ENCODE peak calls at places on chromosomes 13 and 19, in five cellular contexts. One of them, this sample, is unnamed.

GRCh38 chr13:99015606-99016520 is 38.0 kb upstream of the DOCK9 start:
- ATAC-seq in GM12878: no peak
- ATAC-seq in HepG2: no peak
- ATAC-seq in K562: no peak
- ATAC-seq in upper lobe of left lung: no peak
- ATAC-seq in this sample: no peak

GRCh38 chr19:54470276-54470887 is 2.7 kb downstream of the CDC42EP5 start:
- ATAC-seq in GM12878: no peak
- ATAC-seq in HepG2: no peak
- ATAC-seq in K562: no peak
- ATAC-seq in upper lobe of left lung: no peak
- ATAC-seq in this sample: no peak

GRCh38 chr19:12752056-12752781 is 628 bp downstream of the BEST2 start:
- ATAC-seq in GM12878: no peak
- ATAC-seq in HepG2: no peak
- ATAC-seq in K562: no peak
- ATAC-seq in upper lobe of left lung: no peak
- ATAC-seq in this sample: no peak

GRCh38 chr19:31378404-31378803 is 29.2 kb upstream of the TSHZ3 start:
- ATAC-seq in GM12878: no peak
- ATAC-seq in HepG2: no peak
- ATAC-seq in K562: no peak
- ATAC-seq in upper lobe of left lung: peak
- ATAC-seq in this sample: peak

GRCh38 chr19:20038358-20039202 is 725 bp downstream of the ZNF682 start:
- ATAC-seq in GM12878: no peak
- ATAC-seq in HepG2: peak
- ATAC-seq in K562: no peak
- ATAC-seq in upper lobe of left lung: peak
- ATAC-seq in this sample: no peak

GRCh38 chr13:99383511-99383921 is 76.3 kb upstream of the GPR183 start:
- ATAC-seq in GM12878: no peak
- ATAC-seq in HepG2: no peak
- ATAC-seq in K562: no peak
- ATAC-seq in upper lobe of left lung: no peak
- ATAC-seq in this sample: no peak

GRCh38 chr13:29702912-29703351 is 107.4 kb upstream of the SLC7A1 start:
- ATAC-seq in GM12878: no peak
- ATAC-seq in HepG2: peak
- ATAC-seq in K562: no peak
- ATAC-seq in upper lobe of left lung: peak
- ATAC-seq in this sample: peak

GRCh38 chr13:79194727-79195126 is 211.3 kb downstream of the RBM26 start:
- ATAC-seq in GM12878: peak
- ATAC-seq in HepG2: no peak
- ATAC-seq in K562: no peak
- ATAC-seq in upper lobe of left lung: no peak
- ATAC-seq in this sample: no peak

GRCh38 chr19:48933382-48933932 is at the start of gene DHDH:
- ATAC-seq in GM12878: peak
- ATAC-seq in HepG2: peak
- ATAC-seq in K562: peak
- ATAC-seq in upper lobe of left lung: peak
- ATAC-seq in this sample: peak

GRCh38 chr19:18274303-18274775 is at the start of gene IQCN:
- ATAC-seq in GM12878: no peak
- ATAC-seq in HepG2: peak
- ATAC-seq in K562: peak
- ATAC-seq in upper lobe of left lung: peak
- ATAC-seq in this sample: peak

GRCh38 chr19:42436006-42436405 is 6.7 kb downstream of the CXCL17 start:
- ATAC-seq in GM12878: no peak
- ATAC-seq in HepG2: no peak
- ATAC-seq in K562: no peak
- ATAC-seq in upper lobe of left lung: no peak
- ATAC-seq in this sample: no peak

GRCh38 chr19:42431486-42431885 is 4.3 kb upstream of the LIPE start:
- ATAC-seq in GM12878: no peak
- ATAC-seq in HepG2: no peak
- ATAC-seq in K562: no peak
- ATAC-seq in upper lobe of left lung: no peak
- ATAC-seq in this sample: no peak

GRCh38 chr19:42435316-42435715 is 7.4 kb downstream of the CXCL17 start:
- ATAC-seq in GM12878: no peak
- ATAC-seq in HepG2: no peak
- ATAC-seq in K562: no peak
- ATAC-seq in upper lobe of left lung: no peak
- ATAC-seq in this sample: no peak

GRCh38 chr19:42428676-42429075 is 1.5 kb upstream of the LIPE start:
- ATAC-seq in GM12878: no peak
- ATAC-seq in HepG2: no peak
- ATAC-seq in K562: no peak
- ATAC-seq in upper lobe of left lung: no peak
- ATAC-seq in this sample: no peak

DNA sequence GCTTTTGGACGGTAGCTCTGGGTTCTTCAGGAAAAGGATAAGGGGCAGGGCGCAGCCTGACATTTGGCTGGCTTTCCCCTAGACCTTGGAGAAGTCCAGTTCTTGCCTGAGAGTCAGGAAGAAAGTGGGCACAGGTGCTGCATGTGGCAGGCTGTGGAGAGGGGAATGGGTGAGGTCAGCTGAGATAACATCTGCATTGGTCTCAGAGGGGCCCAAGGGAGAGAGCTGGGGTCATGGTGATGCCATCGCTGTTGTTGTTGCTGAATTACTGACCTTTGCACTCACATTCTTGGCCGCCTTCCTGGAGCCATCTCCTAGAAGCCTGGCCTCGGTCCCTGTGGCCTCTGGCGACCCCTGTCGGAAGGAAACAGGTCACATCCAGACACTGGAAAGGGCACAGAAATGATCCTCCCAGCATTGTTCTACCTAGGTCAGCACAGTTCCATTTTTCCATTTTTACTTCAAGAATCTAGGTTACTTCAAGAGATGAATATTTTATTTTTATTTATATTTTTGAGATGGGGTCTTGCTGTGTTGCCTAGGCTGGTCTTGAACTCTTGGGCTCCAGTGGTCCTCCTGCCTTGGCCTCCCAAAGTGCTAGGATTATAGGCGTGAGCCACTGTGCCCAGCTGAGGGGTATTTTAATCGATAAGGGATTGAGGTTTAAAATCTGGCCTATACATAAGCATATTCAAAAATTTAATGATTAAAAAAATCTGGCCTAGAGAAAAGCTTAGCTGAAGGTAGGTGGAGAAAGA is 6.5 kb upstream of the LIPE start:
- ATAC-seq in GM12878: peak
- ATAC-seq in HepG2: peak
- ATAC-seq in K562: peak
- ATAC-seq in upper lobe of left lung: peak
- ATAC-seq in this sample: peak
- TF ChIP-seq POLR2AphosphoS5 in GM12878: no peak
- TF ChIP-seq POLR2AphosphoS5 in HepG2: no peak
- TF ChIP-seq POLR2AphosphoS5 in K562: no peak
- TF ChIP-seq POLR2AphosphoS5 in upper lobe of left lung: peak
- TF ChIP-seq POLR2AphosphoS5 in this sample: peak

DNA sequence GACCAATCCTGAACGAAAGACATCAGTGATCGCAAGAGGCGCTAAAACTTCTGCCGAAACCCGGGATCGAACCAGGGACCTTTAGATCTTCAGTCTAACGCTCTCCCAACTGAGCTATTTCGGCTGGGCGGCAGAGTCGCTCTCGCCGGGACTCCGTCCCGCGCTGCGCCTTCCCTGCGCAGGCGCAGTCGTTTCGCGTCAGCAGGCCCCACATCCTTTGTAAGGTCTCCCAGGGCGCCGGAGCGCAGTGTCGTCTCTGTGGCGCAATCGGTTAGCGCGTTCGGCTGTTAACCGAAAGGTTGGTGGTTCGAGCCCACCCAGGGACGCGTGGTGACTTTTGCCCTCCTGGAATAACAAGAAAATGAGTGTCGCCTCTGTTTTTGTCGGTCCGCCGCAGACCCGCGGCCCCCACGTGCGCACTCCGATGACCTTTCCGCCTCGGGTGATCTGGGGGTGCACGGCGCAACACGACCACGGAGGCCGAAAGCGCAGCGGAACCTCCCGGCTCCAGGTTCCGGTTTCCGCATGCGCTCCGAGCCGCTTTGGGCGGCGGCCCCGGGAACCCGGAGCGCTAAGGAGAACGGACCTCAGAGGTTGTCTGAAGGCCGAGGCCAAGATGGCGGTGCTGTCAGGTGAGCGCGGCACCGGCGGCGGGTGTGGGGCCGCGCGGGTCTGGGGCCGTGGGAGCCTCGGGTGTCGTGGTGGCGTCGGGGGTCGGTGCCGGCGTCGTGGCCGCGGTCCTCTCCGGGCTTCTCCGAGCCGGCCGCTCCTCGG is at the start of gene NDUFS7:
- ATAC-seq in GM12878: peak
- ATAC-seq in HepG2: peak
- ATAC-seq in K562: peak
- ATAC-seq in upper lobe of left lung: peak
- ATAC-seq in this sample: peak
- TF ChIP-seq EP300 in GM12878: no peak
- TF ChIP-seq EP300 in HepG2: peak
- TF ChIP-seq EP300 in K562: peak
- TF ChIP-seq EP300 in upper lobe of left lung: no peak
- TF ChIP-seq EP300 in this sample: no peak

GRCh38 chr13:46134961-46135522 is 30.2 kb upstream of the CPB2 start:
- ATAC-seq in GM12878: peak
- ATAC-seq in HepG2: peak
- ATAC-seq in K562: peak
- ATAC-seq in upper lobe of left lung: peak
- ATAC-seq in this sample: no peak
- TF ChIP-seq POLR2AphosphoS5 in GM12878: peak
- TF ChIP-seq POLR2AphosphoS5 in HepG2: no peak
- TF ChIP-seq POLR2AphosphoS5 in K562: no peak
- TF ChIP-seq POLR2AphosphoS5 in upper lobe of left lung: peak
- TF ChIP-seq POLR2AphosphoS5 in this sample: no peak

DNA sequence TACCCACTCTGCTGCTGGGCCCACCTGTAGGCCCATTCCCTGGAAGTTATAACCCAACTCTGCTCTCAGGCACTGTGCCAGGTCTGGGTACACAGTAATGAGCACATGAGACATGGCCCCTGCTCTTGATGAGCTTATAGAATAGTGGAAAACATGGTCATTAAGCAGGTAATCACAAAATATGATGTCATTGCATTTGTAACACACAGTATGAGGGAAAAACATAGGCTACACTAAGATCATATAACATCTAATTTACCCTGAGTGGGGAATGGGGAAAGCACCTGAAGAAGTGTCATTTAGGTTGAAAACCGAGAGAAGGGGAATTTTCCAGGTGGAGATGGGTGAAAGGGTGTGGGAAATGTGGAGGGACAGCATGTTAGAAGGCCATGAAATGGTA is 3.9 kb upstream of the CNMD start:
- ATAC-seq in GM12878: no peak
- ATAC-seq in HepG2: no peak
- ATAC-seq in K562: no peak
- ATAC-seq in upper lobe of left lung: no peak
- ATAC-seq in this sample: no peak
- TF ChIP-seq EP300 in GM12878: no peak
- TF ChIP-seq EP300 in HepG2: no peak
- TF ChIP-seq EP300 in K562: no peak
- TF ChIP-seq EP300 in upper lobe of left lung: no peak
- TF ChIP-seq EP300 in this sample: no peak

DNA sequence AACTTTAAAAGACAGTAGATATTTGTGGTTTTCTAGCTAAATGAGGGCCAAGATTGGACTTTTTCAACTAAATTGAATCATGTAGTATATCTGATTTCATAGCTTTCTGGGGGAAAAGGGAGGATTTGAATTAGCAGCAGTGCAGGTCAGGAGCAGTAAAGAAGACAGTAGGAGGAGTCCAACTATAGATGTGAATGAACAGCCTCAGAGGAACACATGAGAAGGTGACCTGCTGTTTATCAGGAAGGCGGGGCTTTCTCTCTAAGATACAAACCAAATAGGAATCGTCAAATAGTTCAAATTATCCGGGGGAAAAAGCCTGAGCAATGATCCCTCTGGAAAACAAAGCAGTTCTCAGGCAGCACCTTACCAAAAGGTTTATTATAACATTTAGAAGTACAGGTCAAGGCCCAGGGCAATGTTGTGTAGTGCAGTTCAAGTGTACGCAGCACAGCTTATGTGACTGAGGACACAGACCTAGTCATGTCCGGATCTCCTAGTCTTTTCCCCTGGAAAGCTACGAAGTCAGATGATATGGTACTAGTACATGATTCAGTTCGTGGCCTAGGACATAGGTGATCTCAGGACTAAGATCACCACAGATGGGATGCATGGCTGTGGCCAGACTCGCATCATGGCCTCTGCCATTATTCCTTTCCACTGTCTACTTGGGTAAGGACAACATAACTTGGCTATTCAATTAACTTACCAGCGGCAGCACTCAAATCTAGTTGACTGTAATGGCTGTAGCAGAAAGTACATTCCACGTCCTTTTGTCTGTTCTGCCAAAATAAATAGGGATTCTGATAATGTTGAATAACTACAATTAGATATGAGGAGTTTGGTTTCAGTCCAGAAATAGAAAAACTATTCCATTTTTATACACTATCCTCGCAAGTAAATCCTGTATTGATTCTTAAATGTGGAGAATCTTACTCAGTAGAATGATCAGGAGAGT is 40.3 kb downstream of the MPHOSPH8 start:
- ATAC-seq in GM12878: no peak
- ATAC-seq in HepG2: no peak
- ATAC-seq in K562: peak
- ATAC-seq in upper lobe of left lung: no peak
- ATAC-seq in this sample: no peak
- TF ChIP-seq POLR2AphosphoS5 in GM12878: peak
- TF ChIP-seq POLR2AphosphoS5 in HepG2: no peak
- TF ChIP-seq POLR2AphosphoS5 in K562: no peak
- TF ChIP-seq POLR2AphosphoS5 in upper lobe of left lung: no peak
- TF ChIP-seq POLR2AphosphoS5 in this sample: no peak

DNA sequence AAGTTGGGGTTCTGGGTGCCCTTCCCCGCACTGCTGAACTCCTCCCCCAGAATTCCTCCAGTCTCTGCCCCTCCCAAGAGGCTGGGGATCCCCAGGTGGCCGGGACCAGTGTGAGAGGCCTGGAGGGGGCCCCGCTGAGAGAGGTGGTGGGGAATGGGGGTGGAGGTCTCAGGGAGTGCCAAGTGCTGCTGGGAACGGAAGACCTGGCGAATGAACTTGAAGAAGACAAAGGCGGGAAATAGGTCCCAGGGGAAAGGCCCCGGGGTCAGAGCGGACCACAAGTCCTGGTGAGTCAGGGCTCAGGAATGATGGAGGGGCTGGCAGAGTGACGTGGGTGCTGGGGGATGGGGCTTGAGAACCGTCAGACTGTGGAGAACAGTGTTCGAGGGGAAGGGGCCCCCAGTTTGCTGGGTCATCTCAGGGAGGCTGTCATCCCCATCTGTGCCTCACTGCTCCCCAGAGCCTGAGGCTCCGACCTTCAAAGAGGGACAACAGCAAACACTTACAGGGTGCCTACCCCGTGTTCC is 15.8 kb upstream of the SEMA6B start:
- ATAC-seq in GM12878: peak
- ATAC-seq in HepG2: peak
- ATAC-seq in K562: peak
- ATAC-seq in upper lobe of left lung: peak
- ATAC-seq in this sample: peak
- TF ChIP-seq EP300 in GM12878: no peak
- TF ChIP-seq EP300 in HepG2: peak
- TF ChIP-seq EP300 in K562: no peak
- TF ChIP-seq EP300 in upper lobe of left lung: no peak
- TF ChIP-seq EP300 in this sample: no peak